ENCODE peak calls at places on chromosomes 13 and 19, in six cellular contexts. One of them, this sample, is unnamed.
A peak's percentile ranks its signal among the peaks of the same experiment; 100 is the strongest.

GRCh38 chr19:6806488-6806887 is 34.0 kb downstream of the VAV1 start:
- DNase-seq in iPS-NIHi11: no peak
- DNase-seq in CD8-positive, alpha-beta memory T cell: no peak
- DNase-seq in GM23248: no peak
- DNase-seq in occipital lobe: no peak
- DNase-seq in activated T-cell treated with anti-CD3 and anti-CD28 coated beads for 4 hours: no peak
- DNase-seq in this sample: peak; percentile 15

GRCh38 chr13:48304132-48304876 is 753 bp downstream of the RB1 start:
- DNase-seq in iPS-NIHi11: no peak
- DNase-seq in CD8-positive, alpha-beta memory T cell: no peak
- DNase-seq in GM23248: peak; percentile 70
- DNase-seq in occipital lobe: no peak
- DNase-seq in activated T-cell treated with anti-CD3 and anti-CD28 coated beads for 4 hours: no peak
- DNase-seq in this sample: no peak

GRCh38 chr19:29532097-29532496 is 6.3 kb downstream of the VSTM2B start:
- DNase-seq in iPS-NIHi11: no peak
- DNase-seq in CD8-positive, alpha-beta memory T cell: no peak
- DNase-seq in GM23248: no peak
- DNase-seq in occipital lobe: no peak
- DNase-seq in activated T-cell treated with anti-CD3 and anti-CD28 coated beads for 4 hours: no peak
- DNase-seq in this sample: peak; percentile 18

GRCh38 chr19:5434970-5435641 is 20.1 kb upstream of the ZNRF4 start:
- DNase-seq in iPS-NIHi11: no peak
- DNase-seq in CD8-positive, alpha-beta memory T cell: no peak
- DNase-seq in GM23248: peak; percentile 98
- DNase-seq in occipital lobe: peak; percentile 55
- DNase-seq in activated T-cell treated with anti-CD3 and anti-CD28 coated beads for 4 hours: peak; percentile 18
- DNase-seq in this sample: peak; percentile 58

GRCh38 chr13:73268306-73268705 is 209.5 kb downstream of the KLF5 start:
- DNase-seq in iPS-NIHi11: no peak
- DNase-seq in CD8-positive, alpha-beta memory T cell: no peak
- DNase-seq in GM23248: peak; percentile 79
- DNase-seq in occipital lobe: no peak
- DNase-seq in activated T-cell treated with anti-CD3 and anti-CD28 coated beads for 4 hours: no peak
- DNase-seq in this sample: no peak

GRCh38 chr19:1154731-1155351 is 19.2 kb downstream of the SBNO2 start:
- DNase-seq in iPS-NIHi11: no peak
- DNase-seq in CD8-positive, alpha-beta memory T cell: no peak
- DNase-seq in GM23248: peak; percentile 98
- DNase-seq in occipital lobe: no peak
- DNase-seq in activated T-cell treated with anti-CD3 and anti-CD28 coated beads for 4 hours: no peak
- DNase-seq in this sample: no peak

GRCh38 chr19:16660763-16661479 is at the start of gene TMEM38A:
- DNase-seq in iPS-NIHi11: peak; percentile 75
- DNase-seq in CD8-positive, alpha-beta memory T cell: peak; percentile 59
- DNase-seq in GM23248: peak; percentile 54
- DNase-seq in occipital lobe: peak; percentile 16
- DNase-seq in activated T-cell treated with anti-CD3 and anti-CD28 coated beads for 4 hours: peak; percentile 21
- DNase-seq in this sample: no peak

GRCh38 chr19:34482380-34483250 is 1.1 kb downstream of the WTIP start:
- DNase-seq in iPS-NIHi11: peak; percentile 65
- DNase-seq in CD8-positive, alpha-beta memory T cell: no peak
- DNase-seq in GM23248: peak; percentile 69
- DNase-seq in occipital lobe: no peak
- DNase-seq in activated T-cell treated with anti-CD3 and anti-CD28 coated beads for 4 hours: no peak
- DNase-seq in this sample: peak; percentile 52

GRCh38 chr19:38734426-38735256 is 9.6 kb downstream of the CAPN12 start:
- DNase-seq in iPS-NIHi11: no peak
- DNase-seq in CD8-positive, alpha-beta memory T cell: peak; percentile 29
- DNase-seq in GM23248: peak; percentile 66
- DNase-seq in occipital lobe: no peak
- DNase-seq in activated T-cell treated with anti-CD3 and anti-CD28 coated beads for 4 hours: no peak
- DNase-seq in this sample: peak; percentile 50

GRCh38 chr13:110272227-110272626 is 34.7 kb downstream of the COL4A1 start:
- DNase-seq in iPS-NIHi11: no peak
- DNase-seq in CD8-positive, alpha-beta memory T cell: no peak
- DNase-seq in GM23248: no peak
- DNase-seq in occipital lobe: no peak
- DNase-seq in activated T-cell treated with anti-CD3 and anti-CD28 coated beads for 4 hours: no peak
- DNase-seq in this sample: no peak

GRCh38 chr13:22316494-22317025 is 645.7 kb downstream of the FGF9 start:
- DNase-seq in iPS-NIHi11: no peak
- DNase-seq in CD8-positive, alpha-beta memory T cell: no peak
- DNase-seq in GM23248: no peak
- DNase-seq in occipital lobe: no peak
- DNase-seq in activated T-cell treated with anti-CD3 and anti-CD28 coated beads for 4 hours: no peak
- DNase-seq in this sample: no peak

GRCh38 chr19:41551711-41552110 is 24.3 kb upstream of the CEACAM21 start:
- DNase-seq in iPS-NIHi11: no peak
- DNase-seq in CD8-positive, alpha-beta memory T cell: no peak
- DNase-seq in GM23248: no peak
- DNase-seq in occipital lobe: no peak
- DNase-seq in activated T-cell treated with anti-CD3 and anti-CD28 coated beads for 4 hours: no peak
- DNase-seq in this sample: no peak

GRCh38 chr13:112531263-112531794 is 56.6 kb downstream of the TUBGCP3 start:
- DNase-seq in iPS-NIHi11: no peak
- DNase-seq in CD8-positive, alpha-beta memory T cell: no peak
- DNase-seq in GM23248: no peak
- DNase-seq in occipital lobe: no peak
- DNase-seq in activated T-cell treated with anti-CD3 and anti-CD28 coated beads for 4 hours: no peak
- DNase-seq in this sample: no peak